ENCODE peak calls at places on chromosome 12, in seven cellular contexts. One of them, this sample, is unnamed.
A peak's percentile ranks its signal among the peaks of the same experiment; 100 is the strongest.

GRCh38 chr12:83954071-83954789 is 958.4 kb downstream of the SLC6A15 start:
- DNase-seq in HCT116: no peak
- DNase-seq in stomach: no peak
- DNase-seq in esophagus squamous epithelium: no peak
- DNase-seq in erythroblast: no peak
- DNase-seq in breast epithelium: no peak
- DNase-seq in HepG2: no peak
- DNase-seq in this sample: no peak

GRCh38 chr12:94660436-94660835 is 10.1 kb upstream of the TMCC3 start:
- DNase-seq in HCT116: no peak
- DNase-seq in stomach: no peak
- DNase-seq in esophagus squamous epithelium: no peak
- DNase-seq in erythroblast: no peak
- DNase-seq in breast epithelium: no peak
- DNase-seq in HepG2: no peak
- DNase-seq in this sample: no peak

GRCh38 chr12:67419810-67420209 is 150.7 kb downstream of the CAND1 start:
- DNase-seq in HCT116: no peak
- DNase-seq in stomach: no peak
- DNase-seq in esophagus squamous epithelium: no peak
- DNase-seq in erythroblast: no peak
- DNase-seq in breast epithelium: no peak
- DNase-seq in HepG2: no peak
- DNase-seq in this sample: no peak

GRCh38 chr12:68331500-68331868 is 678 bp downstream of the MDM1 start:
- DNase-seq in HCT116: no peak
- DNase-seq in stomach: no peak
- DNase-seq in esophagus squamous epithelium: no peak
- DNase-seq in erythroblast: peak; percentile 51
- DNase-seq in breast epithelium: no peak
- DNase-seq in HepG2: no peak
- DNase-seq in this sample: no peak

GRCh38 chr12:87982208-87982607 is 47.0 kb downstream of the C12orf50 start:
- DNase-seq in HCT116: no peak
- DNase-seq in stomach: no peak
- DNase-seq in esophagus squamous epithelium: no peak
- DNase-seq in erythroblast: no peak
- DNase-seq in breast epithelium: no peak
- DNase-seq in HepG2: no peak
- DNase-seq in this sample: peak; percentile 4

GRCh38 chr12:79307340-79307739 is 383.4 kb downstream of the PAWR start:
- DNase-seq in HCT116: no peak
- DNase-seq in stomach: no peak
- DNase-seq in esophagus squamous epithelium: no peak
- DNase-seq in erythroblast: no peak
- DNase-seq in breast epithelium: no peak
- DNase-seq in HepG2: no peak
- DNase-seq in this sample: no peak

GRCh38 chr12:20567413-20567812 is 127.7 kb upstream of the SLCO1C1 start:
- DNase-seq in HCT116: no peak
- DNase-seq in stomach: no peak
- DNase-seq in esophagus squamous epithelium: no peak
- DNase-seq in erythroblast: no peak
- DNase-seq in breast epithelium: no peak
- DNase-seq in HepG2: no peak
- DNase-seq in this sample: no peak

GRCh38 chr12:124774054-124774461 is 89.6 kb downstream of the SCARB1 start:
- DNase-seq in HCT116: no peak
- DNase-seq in stomach: no peak
- DNase-seq in esophagus squamous epithelium: no peak
- DNase-seq in erythroblast: no peak
- DNase-seq in breast epithelium: no peak
- DNase-seq in HepG2: no peak
- DNase-seq in this sample: no peak

GRCh38 chr12:110282956-110283817 is 2.1 kb downstream of the ATP2A2 start:
- DNase-seq in HCT116: no peak
- DNase-seq in stomach: no peak
- DNase-seq in esophagus squamous epithelium: no peak
- DNase-seq in erythroblast: peak; percentile 33
- DNase-seq in breast epithelium: no peak
- DNase-seq in HepG2: no peak
- DNase-seq in this sample: no peak

GRCh38 chr12:92360543-92360942 is 214.9 kb upstream of the BTG1 start:
- DNase-seq in HCT116: no peak
- DNase-seq in stomach: no peak
- DNase-seq in esophagus squamous epithelium: no peak
- DNase-seq in erythroblast: no peak
- DNase-seq in breast epithelium: no peak
- DNase-seq in HepG2: no peak
- DNase-seq in this sample: no peak

GRCh38 chr12:57896139-57896436 is 45.3 kb upstream of the ATP23 start:
- DNase-seq in HCT116: no peak
- DNase-seq in stomach: no peak
- DNase-seq in esophagus squamous epithelium: no peak
- DNase-seq in erythroblast: no peak
- DNase-seq in breast epithelium: no peak
- DNase-seq in HepG2: no peak
- DNase-seq in this sample: no peak

GRCh38 chr12:111024205-111024794 is 103.9 kb upstream of the MYL2 start:
- DNase-seq in HCT116: peak; percentile 52
- DNase-seq in stomach: peak; percentile 64
- DNase-seq in esophagus squamous epithelium: no peak
- DNase-seq in erythroblast: peak; percentile 40
- DNase-seq in breast epithelium: no peak
- DNase-seq in HepG2: peak; percentile 44
- DNase-seq in this sample: peak; percentile 84

GRCh38 chr12:118374909-118375308 is 1.4 kb upstream of the SUDS3 start:
- DNase-seq in HCT116: no peak
- DNase-seq in stomach: no peak
- DNase-seq in esophagus squamous epithelium: no peak
- DNase-seq in erythroblast: no peak
- DNase-seq in breast epithelium: no peak
- DNase-seq in HepG2: no peak
- DNase-seq in this sample: no peak

GRCh38 chr12:114678718-114679117 is 5.3 kb downstream of the TBX3 start:
- DNase-seq in HCT116: no peak
- DNase-seq in stomach: no peak
- DNase-seq in esophagus squamous epithelium: no peak
- DNase-seq in erythroblast: no peak
- DNase-seq in breast epithelium: no peak
- DNase-seq in HepG2: no peak
- DNase-seq in this sample: no peak

GRCh38 chr12:114679942-114680341 is 4.0 kb downstream of the TBX3 start:
- DNase-seq in HCT116: no peak
- DNase-seq in stomach: no peak
- DNase-seq in esophagus squamous epithelium: no peak
- DNase-seq in erythroblast: no peak
- DNase-seq in breast epithelium: no peak
- DNase-seq in HepG2: no peak
- DNase-seq in this sample: no peak

GRCh38 chr12:114680498-114681148 is 3.4 kb downstream of the TBX3 start:
- DNase-seq in HCT116: no peak
- DNase-seq in stomach: no peak
- DNase-seq in esophagus squamous epithelium: no peak
- DNase-seq in erythroblast: no peak
- DNase-seq in breast epithelium: no peak
- DNase-seq in HepG2: no peak
- DNase-seq in this sample: no peak

GRCh38 chr12:114678028-114678427 is 5.9 kb downstream of the TBX3 start:
- DNase-seq in HCT116: no peak
- DNase-seq in stomach: no peak
- DNase-seq in esophagus squamous epithelium: no peak
- DNase-seq in erythroblast: no peak
- DNase-seq in breast epithelium: no peak
- DNase-seq in HepG2: no peak
- DNase-seq in this sample: no peak

GRCh38 chr12:114679452-114679875 is 4.5 kb downstream of the TBX3 start:
- DNase-seq in HCT116: no peak
- DNase-seq in stomach: no peak
- DNase-seq in esophagus squamous epithelium: no peak
- DNase-seq in erythroblast: no peak
- DNase-seq in breast epithelium: no peak
- DNase-seq in HepG2: no peak
- DNase-seq in this sample: no peak
- TF ChIP-seq POLR2A in HCT116: no peak
- TF ChIP-seq POLR2A in stomach: no peak
- TF ChIP-seq POLR2A in esophagus squamous epithelium: no peak
- TF ChIP-seq POLR2A in erythroblast: no peak
- TF ChIP-seq POLR2A in breast epithelium: no peak
- TF ChIP-seq POLR2A in HepG2: no peak
- TF ChIP-seq POLR2A in this sample: no peak

GRCh38 chr12:116366824-116367223 is 89.3 kb upstream of the MED13L start:
- DNase-seq in HCT116: no peak
- DNase-seq in stomach: no peak
- DNase-seq in esophagus squamous epithelium: no peak
- DNase-seq in erythroblast: no peak
- DNase-seq in breast epithelium: no peak
- DNase-seq in HepG2: no peak
- DNase-seq in this sample: no peak

GRCh38 chr12:116370004-116370404 is 92.5 kb upstream of the MED13L start:
- DNase-seq in HCT116: no peak
- DNase-seq in stomach: no peak
- DNase-seq in esophagus squamous epithelium: no peak
- DNase-seq in erythroblast: no peak
- DNase-seq in breast epithelium: no peak
- DNase-seq in HepG2: no peak
- DNase-seq in this sample: peak; percentile 33

GRCh38 chr12:116370886-116371580 is 93.5 kb upstream of the MED13L start:
- DNase-seq in HCT116: no peak
- DNase-seq in stomach: no peak
- DNase-seq in esophagus squamous epithelium: no peak
- DNase-seq in erythroblast: no peak
- DNase-seq in breast epithelium: no peak
- DNase-seq in HepG2: no peak
- DNase-seq in this sample: no peak

GRCh38 chr12:116366456-116366776 is 88.9 kb upstream of the MED13L start:
- DNase-seq in HCT116: no peak
- DNase-seq in stomach: peak; percentile 88
- DNase-seq in esophagus squamous epithelium: no peak
- DNase-seq in erythroblast: no peak
- DNase-seq in breast epithelium: peak; percentile 45
- DNase-seq in HepG2: no peak
- DNase-seq in this sample: no peak

DNA sequence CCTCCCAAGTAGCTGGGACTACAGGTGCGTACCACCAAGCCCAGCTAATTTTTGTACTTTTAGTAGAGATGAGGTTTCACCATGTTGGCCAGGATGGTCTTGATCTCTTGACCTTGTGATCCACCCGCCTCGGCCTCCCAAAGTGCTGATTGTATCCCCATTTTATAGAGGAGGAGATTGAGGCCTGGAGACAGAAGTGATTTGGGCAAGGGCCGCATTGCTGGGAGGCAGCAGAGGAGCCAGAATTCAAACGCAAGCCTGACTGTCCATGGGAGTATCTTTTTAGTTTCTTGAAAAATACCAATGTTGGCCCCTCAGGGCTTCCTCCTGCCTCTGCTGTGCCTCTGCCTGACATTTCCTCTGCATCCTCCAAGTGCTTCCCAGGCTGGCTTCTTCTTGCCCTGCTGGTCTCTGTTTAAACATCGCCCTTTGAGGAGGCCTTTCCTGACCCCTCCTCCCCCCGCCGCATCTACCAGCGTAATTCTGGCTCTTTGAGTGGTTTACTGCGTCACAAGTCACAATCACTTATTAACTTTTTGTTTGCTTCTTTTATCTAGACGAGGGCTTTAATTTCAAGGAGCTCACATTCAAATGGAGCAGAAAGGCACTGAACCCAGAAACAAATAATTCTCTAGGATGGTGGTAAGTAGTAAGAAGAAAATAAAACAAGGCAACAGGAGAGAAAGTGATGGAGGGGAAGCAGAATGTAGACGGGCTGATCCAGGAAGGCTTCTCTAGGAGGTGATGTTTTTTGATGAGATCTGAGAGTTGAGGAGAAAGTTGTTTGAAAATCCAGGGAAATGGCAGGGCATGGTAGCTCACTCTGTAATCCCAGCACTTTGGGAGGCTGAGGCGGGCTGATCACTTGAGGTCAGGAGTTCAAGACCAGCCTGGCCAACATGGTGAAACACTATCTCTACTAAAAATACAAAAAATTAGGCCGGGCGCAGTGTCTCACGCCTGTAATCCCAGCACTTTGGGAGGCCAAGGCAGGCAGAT is 91.0 kb upstream of the MED13L start:
- DNase-seq in HCT116: no peak
- DNase-seq in stomach: peak; percentile 89
- DNase-seq in esophagus squamous epithelium: no peak
- DNase-seq in erythroblast: no peak
- DNase-seq in breast epithelium: no peak
- DNase-seq in HepG2: no peak
- DNase-seq in this sample: no peak
- TF ChIP-seq POLR2A in HCT116: no peak
- TF ChIP-seq POLR2A in stomach: no peak
- TF ChIP-seq POLR2A in esophagus squamous epithelium: no peak
- TF ChIP-seq POLR2A in erythroblast: no peak
- TF ChIP-seq POLR2A in breast epithelium: no peak
- TF ChIP-seq POLR2A in HepG2: no peak
- TF ChIP-seq POLR2A in this sample: no peak

GRCh38 chr12:6643569-6644256 is 3.5 kb downstream of the ACRBP start:
- DNase-seq in HCT116: no peak
- DNase-seq in stomach: no peak
- DNase-seq in esophagus squamous epithelium: no peak
- DNase-seq in erythroblast: no peak
- DNase-seq in breast epithelium: no peak
- DNase-seq in HepG2: no peak
- DNase-seq in this sample: no peak

GRCh38 chr12:6644257-6644596 is 3.0 kb downstream of the ACRBP start:
- DNase-seq in HCT116: no peak
- DNase-seq in stomach: no peak
- DNase-seq in esophagus squamous epithelium: no peak
- DNase-seq in erythroblast: no peak
- DNase-seq in breast epithelium: no peak
- DNase-seq in HepG2: no peak
- DNase-seq in this sample: no peak

GRCh38 chr12:6646276-6647082 is 753 bp downstream of the ACRBP start:
- DNase-seq in HCT116: no peak
- DNase-seq in stomach: no peak
- DNase-seq in esophagus squamous epithelium: no peak
- DNase-seq in erythroblast: no peak
- DNase-seq in breast epithelium: no peak
- DNase-seq in HepG2: no peak
- DNase-seq in this sample: no peak

GRCh38 chr12:6644903-6645302 is 2.3 kb downstream of the ACRBP start:
- DNase-seq in HCT116: no peak
- DNase-seq in stomach: no peak
- DNase-seq in esophagus squamous epithelium: no peak
- DNase-seq in erythroblast: no peak
- DNase-seq in breast epithelium: no peak
- DNase-seq in HepG2: no peak
- DNase-seq in this sample: no peak

GRCh38 chr12:6647083-6647604 is at the start of gene ACRBP:
- DNase-seq in HCT116: no peak
- DNase-seq in stomach: peak; percentile 83
- DNase-seq in esophagus squamous epithelium: no peak
- DNase-seq in erythroblast: peak; percentile 81
- DNase-seq in breast epithelium: peak; percentile 79
- DNase-seq in HepG2: no peak
- DNase-seq in this sample: no peak
- TF ChIP-seq POLR2A in HCT116: no peak
- TF ChIP-seq POLR2A in stomach: no peak
- TF ChIP-seq POLR2A in esophagus squamous epithelium: no peak
- TF ChIP-seq POLR2A in erythroblast: peak; percentile 60
- TF ChIP-seq POLR2A in breast epithelium: no peak
- TF ChIP-seq POLR2A in HepG2: no peak
- TF ChIP-seq POLR2A in this sample: no peak

GRCh38 chr12:51047655-51048540 is at the start of gene LETMD1:
- DNase-seq in HCT116: peak; percentile 99
- DNase-seq in stomach: peak; percentile 94
- DNase-seq in esophagus squamous epithelium: peak; percentile 79
- DNase-seq in erythroblast: peak; percentile 97
- DNase-seq in breast epithelium: peak; percentile 96
- DNase-seq in HepG2: peak; percentile 98
- DNase-seq in this sample: peak; percentile 93
- TF ChIP-seq POLR2A in HCT116: peak; percentile 75
- TF ChIP-seq POLR2A in stomach: no peak
- TF ChIP-seq POLR2A in esophagus squamous epithelium: no peak
- TF ChIP-seq POLR2A in erythroblast: peak; percentile 98
- TF ChIP-seq POLR2A in breast epithelium: peak; percentile 30
- TF ChIP-seq POLR2A in HepG2: peak; percentile 88
- TF ChIP-seq POLR2A in this sample: peak; percentile 47

This sample was measured in H54.